ENCODE peak calls at places on chromosomes 5 and 9, in seven cellular contexts. S, U, R, J, L, O and H are unnamed samples.

GRCh38 chr9:92119581-92119980 is 4.4 kb upstream of the SPTLC1 start:
- DNase-seq in R (no peak), L (no peak), J (no peak), O (no peak), S (no peak), U (no peak), H (no peak)

GRCh38 chr9:116547729-116548426 is 139.2 kb upstream of the TRIM32 start:
- DNase-seq in L (no peak), R (no peak), U (no peak), J (no peak), O (no peak), S (no peak), H (no peak)

GRCh38 chr5:81817980-81818379 is 67.1 kb upstream of the SSBP2 start:
- DNase-seq in L (no peak), O (no peak), S (no peak), R (no peak), J (no peak), U (no peak), H (no peak)

GRCh38 chr5:159971931-159972461 is 36.9 kb upstream of the TTC1 start:
- DNase-seq in U (no peak), O (no peak), S (no peak), J (no peak), R (no peak), L (no peak), H (peak; percentile 61)

GRCh38 chr5:159469496-159470370 is 139.4 kb upstream of the IL12B start:
- DNase-seq in J (no peak), S (no peak), O (no peak), L (no peak), R (no peak), U (no peak), H (no peak)

GRCh38 chr9:32968101-32969011 is 33.1 kb downstream of the APTX start:
- DNase-seq in S (peak; percentile 30), R (no peak), J (peak; percentile 57), O (peak; percentile 60), U (peak; percentile 29), L (no peak), H (peak; percentile 51)

GRCh38 chr9:130995399-130995941 is 13.5 kb upstream of the LAMC3 start:
- DNase-seq in L (no peak), J (peak; percentile 56), R (no peak), O (peak; percentile 68), S (peak; percentile 49), U (no peak), H (peak; percentile 59)

GRCh38 chr5:91121347-91121993 is 261.6 kb downstream of the ARRDC3 start:
- DNase-seq in L (no peak), J (no peak), S (no peak), U (no peak), O (no peak), R (no peak), H (no peak)

GRCh38 chr5:73093943-73094342 is 26.4 kb upstream of the TMEM171 start:
- DNase-seq in S (no peak), L (no peak), U (no peak), R (no peak), O (peak; percentile 27), J (peak; percentile 78), H (no peak)

GRCh38 chr9:95910023-95910706 is 34.7 kb downstream of the ERCC6L2 start:
- DNase-seq in U (no peak), S (no peak), R (no peak), L (no peak), O (no peak), J (peak; percentile 2), H (no peak)

GRCh38 chr5:156015137-156015536 is 311.8 kb upstream of the SGCD start:
- DNase-seq in R (no peak), L (no peak), U (no peak), J (no peak), O (no peak), S (no peak), H (no peak)

GRCh38 chr9:91485006-91485405 is 61.4 kb upstream of the NFIL3 start:
- DNase-seq in S (no peak), L (no peak), R (no peak), U (no peak), J (no peak), O (no peak), H (no peak)

GRCh38 chr5:77987331-77987730 is 211.2 kb upstream of the TBCA start:
- DNase-seq in U (no peak), J (no peak), O (no peak), R (no peak), S (no peak), L (no peak), H (peak; percentile 88)

GRCh38 chr5:177540438-177540837 is 13.9 kb downstream of the FAM193B start:
- DNase-seq in R (no peak), S (no peak), L (no peak), J (no peak), O (no peak), U (no peak), H (no peak)

GRCh38 chr5:127290019-127290945 is at the start of gene MEGF10:
- DNase-seq in O (peak; percentile 17), J (peak; percentile 17), S (peak; percentile 48), U (peak; percentile 7), R (no peak), L (no peak), H (peak; percentile 83)

GRCh38 chr5:36832274-36832673 is 44.3 kb upstream of the NIPBL start:
- DNase-seq in R (no peak), O (no peak), S (no peak), L (no peak), J (no peak), U (no peak), H (no peak)

GRCh38 chr5:150057511-150057910 is 28.8 kb downstream of the CSF1R start:
- DNase-seq in O (no peak), L (no peak), S (no peak), U (no peak), J (no peak), R (no peak), H (no peak)

GRCh38 chr5:57215629-57216195 is 41.9 kb downstream of the GPBP1 start:
- DNase-seq in L (no peak), S (no peak), R (no peak), O (no peak), U (no peak), J (peak; percentile 44), H (no peak)

GRCh38 chr5:120306331-120306730 is 157.8 kb upstream of the PRR16 start:
- DNase-seq in J (peak; percentile 16), U (no peak), R (no peak), O (no peak), S (no peak), L (no peak), H (no peak)

GRCh38 chr5:10351199-10351881 is 2.2 kb upstream of the MARCHF6 start:
- DNase-seq in U (peak; percentile 41), J (peak; percentile 91), L (no peak), S (no peak), O (peak; percentile 89), R (no peak), H (no peak)

GRCh38 chr5:149886060-149886459 is 58.5 kb downstream of the PDE6A start:
- DNase-seq in J (peak; percentile 21), S (no peak), L (no peak), R (no peak), U (no peak), O (no peak), H (no peak)

GRCh38 chr9:120175031-120175430 is 404.9 kb downstream of the CDK5RAP2 start:
- DNase-seq in L (no peak), S (no peak), U (no peak), J (no peak), R (no peak), O (no peak), H (no peak)

GRCh38 chr9:109082091-109082620 is 37.6 kb downstream of the TMEM245 start:
- DNase-seq in L (no peak), U (peak; percentile 90), R (no peak), S (no peak), O (no peak), J (no peak), H (no peak)

GRCh38 chr5:122770479-122770878 is 4.4 kb upstream of the SNX2 start:
- DNase-seq in O (peak; percentile 13), L (no peak), J (no peak), R (no peak), S (no peak), U (no peak), H (no peak)

GRCh38 chr5:159704160-159704559 is 212.1 kb upstream of the ADRA1B start:
- DNase-seq in L (no peak), U (no peak), R (no peak), O (no peak), S (no peak), J (peak; percentile 10), H (no peak)

GRCh38 chr5:86546582-86546981 is 71.2 kb upstream of the COX7C start:
- DNase-seq in S (no peak), O (no peak), R (no peak), J (no peak), U (no peak), L (no peak), H (no peak)

GRCh38 chr5:129082225-129083136 is 12.1 kb upstream of the ISOC1 start:
- DNase-seq in L (no peak), S (no peak), O (peak; percentile 82), R (no peak), U (no peak), J (no peak), H (no peak)

DNA sequence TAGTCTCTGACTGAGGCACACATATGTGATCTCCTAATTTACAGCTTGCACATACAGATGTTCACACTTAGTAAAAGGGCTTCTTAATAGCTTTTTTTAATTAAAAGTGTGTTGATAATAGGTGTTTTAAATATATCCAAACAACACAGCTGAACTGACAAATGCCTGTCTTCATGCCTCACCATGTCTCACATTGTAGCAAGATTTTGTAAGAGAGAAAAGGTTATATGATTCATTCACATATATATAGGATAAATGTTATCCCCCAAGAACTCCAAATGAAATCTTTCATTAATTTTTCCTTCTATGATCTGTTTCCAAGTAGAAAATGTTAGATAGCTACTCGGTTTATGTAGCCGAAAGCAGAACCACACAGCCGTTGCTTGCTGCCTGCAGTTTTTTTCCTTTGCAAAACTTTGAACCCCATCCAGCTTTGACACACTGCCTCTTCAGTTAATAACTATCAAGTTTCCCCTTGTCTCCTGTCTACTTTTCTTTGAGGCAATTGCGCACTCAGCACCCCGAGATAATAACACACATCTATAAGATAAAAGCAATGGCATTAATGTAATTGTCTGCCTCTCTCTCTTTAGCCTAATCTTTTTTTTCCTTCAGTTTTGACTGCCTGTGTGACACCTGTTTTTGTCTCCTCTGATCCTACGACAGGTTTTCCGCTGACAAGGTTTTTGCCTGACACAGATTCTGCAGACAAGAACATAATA is 299.2 kb downstream of the BNC2 start:
- DNase-seq in J (peak; percentile 43), O (no peak), L (no peak), S (no peak), R (no peak), U (no peak), H (no peak)
- H3K4me3 ChIP-seq in J (no peak overlapping the region), O (no peak overlapping the region), L (no peak overlapping the region), S (no peak overlapping the region), R (no peak overlapping the region), U (no peak overlapping the region), H (no peak overlapping the region)

GRCh38 chr9:125374443-125375309 is 113.0 kb downstream of the GAPVD1 start:
- DNase-seq in U (peak; percentile 65), S (peak; percentile 77), R (peak; percentile 68), J (peak; percentile 73), L (peak; percentile 16), O (peak; percentile 81), H (peak; percentile 89)
- TF ChIP-seq RFX5 in U (no peak), S (no peak), R (no peak), J (no peak), L (no peak), O (no peak), H (no peak)

GRCh38 chr9:134337469-134337868 is 11.2 kb downstream of the RXRA start:
- DNase-seq in O (no peak), L (no peak), S (no peak), J (no peak), U (no peak), R (no peak), H (no peak)
- H3K4me1 ChIP-seq in O (peaks cover 100% of the 10 kb centered on the region), L (no peaks in the 10 kb centered on the region), S (peaks cover 15% of the 10 kb centered on the region), J (peaks cover 37% of the 10 kb centered on the region), U (peaks cover 76% of the 10 kb centered on the region), R (no peaks in the 10 kb centered on the region), H (peaks cover 88% of the 10 kb centered on the region)

GRCh38 chr9:19376931-19377330 is 3.1 kb downstream of the RPS6 start:
- DNase-seq in U (no peak), L (no peak), R (no peak), S (no peak), J (no peak), O (no peak), H (no peak)
- H3K4me3 ChIP-seq in U (peak overlapping the region; percentile 5), L (peak overlapping the region; percentile 82), R (peak overlapping the region; percentile 75), S (peak overlapping the region; percentile 94), J (no peak overlapping the region), O (peak overlapping the region; percentile 92), H (peak overlapping the region; percentile 87)